ENCODE peak calls at places on chromosomes 12 and 14, in seven cellular contexts. L is brain microvascular endothelial cell, P is A549, C is IMR-90, U is PC-3, N is thoracic aorta, S is fibroblast of lung. J is an unnamed sample.

GRCh38 chr12:45670339-45671065 is 59.0 kb upstream of the ARID2 start:
- DNase-seq in L (no peak), P (no peak), C (no peak), U (no peak), N (no peak), S (no peak), J (no peak)

GRCh38 chr14:24369907-24370687 is 2.1 kb downstream of the NFATC4 start:
- DNase-seq in L (no peak), P (no peak), C (no peak), U (no peak), N (no peak), S (no peak), J (peak; percentile 24)

GRCh38 chr14:64117671-64118402 is 176.3 kb downstream of the ESR2 start:
- DNase-seq in L (peak; percentile 77), P (peak; percentile 19), C (peak; percentile 28), U (peak; percentile 69), N (peak; percentile 61), S (peak; percentile 57), J (no peak)

GRCh38 chr12:49564241-49565118 is 3.5 kb downstream of the MCRS1 start:
- DNase-seq in L (no peak), P (no peak), C (no peak), U (no peak), N (no peak), S (no peak), J (no peak)

GRCh38 chr14:22391908-22392307 is 197.1 kb downstream of the DAD1 start:
- DNase-seq in L (peak; percentile 72), P (peak; percentile 67), C (peak; percentile 65), U (peak; percentile 85), N (no peak), S (peak; percentile 70), J (peak; percentile 66)

GRCh38 chr12:78143717-78144116 is 313.0 kb downstream of the NAV3 start:
- DNase-seq in L (no peak), P (no peak), C (no peak), U (no peak), N (no peak), S (no peak), J (no peak)

GRCh38 chr14:102417118-102417517 is 54.4 kb downstream of the TECPR2 start:
- DNase-seq in L (no peak), P (no peak), C (no peak), U (no peak), N (no peak), S (no peak), J (no peak)

GRCh38 chr12:111741235-111741812 is 25.4 kb upstream of the ALDH2 start:
- DNase-seq in L (peak; percentile 41), P (no peak), C (peak; percentile 35), U (peak; percentile 61), N (no peak), S (no peak), J (no peak)

GRCh38 chr14:60753264-60754126 is 18.9 kb downstream of the MNAT1 start:
- DNase-seq in L (no peak), P (no peak), C (peak; percentile 40), U (no peak), N (no peak), S (peak; percentile 66), J (no peak)

GRCh38 chr14:35112641-35113040 is 9.1 kb downstream of the PPP2R3C start:
- DNase-seq in L (no peak), P (no peak), C (no peak), U (no peak), N (no peak), S (no peak), J (no peak)

GRCh38 chr12:67728296-67728666 is 79.7 kb downstream of the DYRK2 start:
- DNase-seq in L (no peak), P (no peak), C (no peak), U (no peak), N (no peak), S (no peak), J (no peak)

GRCh38 chr14:29156096-29156495 is 389.5 kb downstream of the FOXG1 start:
- DNase-seq in L (no peak), P (no peak), C (no peak), U (no peak), N (no peak), S (no peak), J (no peak)

GRCh38 chr12:47742253-47742825 is 16.3 kb downstream of the RAPGEF3 start:
- DNase-seq in L (no peak), P (peak; percentile 67), C (no peak), U (peak; percentile 76), N (no peak), S (peak; percentile 30), J (peak; percentile 57)

GRCh38 chr12:2382391-2383155 is 329.8 kb downstream of the CACNA1C start:
- DNase-seq in L (peak; percentile 10), P (no peak), C (peak; percentile 51), U (no peak), N (no peak), S (peak; percentile 20), J (no peak)

GRCh38 chr12:80939231-80939950 is 1.7 kb upstream of the LIN7A start:
- DNase-seq in L (peak; percentile 19), P (no peak), C (no peak), U (no peak), N (no peak), S (peak; percentile 44), J (no peak)

GRCh38 chr14:86604546-86604945 is 1074.6 kb downstream of the FLRT2 start:
- DNase-seq in L (no peak), P (no peak), C (peak; percentile 61), U (no peak), N (no peak), S (no peak), J (no peak)

GRCh38 chr14:54348001-54348611 is 48.7 kb upstream of the CDKN3 start:
- DNase-seq in L (no peak), P (peak; percentile 51), C (peak; percentile 47), U (peak; percentile 99), N (no peak), S (peak; percentile 64), J (no peak)

GRCh38 chr12:57342207-57342691 is 88.6 kb downstream of the R3HDM2 start:
- DNase-seq in L (peak; percentile 28), P (peak; percentile 71), C (peak; percentile 54), U (no peak), N (no peak), S (peak; percentile 70), J (peak; percentile 40)

GRCh38 chr14:105012171-105012985 is 8.5 kb downstream of the CDCA4 start:
- DNase-seq in L (no peak), P (peak; percentile 66), C (no peak), U (no peak), N (no peak), S (no peak), J (no peak)

GRCh38 chr12:20946732-20947131 is 136.2 kb downstream of the SLCO1B3 start:
- DNase-seq in L (peak; percentile 32), P (peak; percentile 51), C (no peak), U (peak; percentile 43), N (no peak), S (no peak), J (peak; percentile 42)

GRCh38 chr12:64903738-64904137 is 79.3 kb downstream of the TBC1D30 start:
- DNase-seq in L (no peak), P (no peak), C (peak; percentile 61), U (peak; percentile 83), N (no peak), S (no peak), J (no peak)

GRCh38 chr12:26032719-26033241 is 74.3 kb downstream of the RASSF8 start:
- DNase-seq in L (no peak), P (no peak), C (no peak), U (peak; percentile 49), N (no peak), S (no peak), J (no peak)

GRCh38 chr12:24143928-24144327 is 194.5 kb upstream of the SOX5 start:
- DNase-seq in L (no peak), P (no peak), C (no peak), U (no peak), N (no peak), S (no peak), J (no peak)

GRCh38 chr14:71705460-71705859 is 226.8 kb upstream of the RGS6 start:
- DNase-seq in L (no peak), P (peak; percentile 11), C (peak; percentile 78), U (no peak), N (no peak), S (no peak), J (no peak)
- TF ChIP-seq CTCF in L (no peak), P (no peak), C (peak; percentile 21), U (no peak), N (no peak), S (no peak), J (no peak)

GRCh38 chr12:122473543-122474323 is 27.0 kb downstream of the ZCCHC8 start:
- DNase-seq in L (peak; percentile 45), P (no peak), C (peak; percentile 49), U (no peak), N (no peak), S (peak; percentile 60), J (no peak)

GRCh38 chr12:122474324-122474716 is 26.4 kb downstream of the ZCCHC8 start:
- DNase-seq in L (no peak), P (no peak), C (no peak), U (no peak), N (no peak), S (no peak), J (no peak)

GRCh38 chr12:122467983-122468382 is 32.7 kb downstream of the ZCCHC8 start:
- DNase-seq in L (no peak), P (peak; percentile 46), C (no peak), U (no peak), N (no peak), S (no peak), J (no peak)

DNA sequence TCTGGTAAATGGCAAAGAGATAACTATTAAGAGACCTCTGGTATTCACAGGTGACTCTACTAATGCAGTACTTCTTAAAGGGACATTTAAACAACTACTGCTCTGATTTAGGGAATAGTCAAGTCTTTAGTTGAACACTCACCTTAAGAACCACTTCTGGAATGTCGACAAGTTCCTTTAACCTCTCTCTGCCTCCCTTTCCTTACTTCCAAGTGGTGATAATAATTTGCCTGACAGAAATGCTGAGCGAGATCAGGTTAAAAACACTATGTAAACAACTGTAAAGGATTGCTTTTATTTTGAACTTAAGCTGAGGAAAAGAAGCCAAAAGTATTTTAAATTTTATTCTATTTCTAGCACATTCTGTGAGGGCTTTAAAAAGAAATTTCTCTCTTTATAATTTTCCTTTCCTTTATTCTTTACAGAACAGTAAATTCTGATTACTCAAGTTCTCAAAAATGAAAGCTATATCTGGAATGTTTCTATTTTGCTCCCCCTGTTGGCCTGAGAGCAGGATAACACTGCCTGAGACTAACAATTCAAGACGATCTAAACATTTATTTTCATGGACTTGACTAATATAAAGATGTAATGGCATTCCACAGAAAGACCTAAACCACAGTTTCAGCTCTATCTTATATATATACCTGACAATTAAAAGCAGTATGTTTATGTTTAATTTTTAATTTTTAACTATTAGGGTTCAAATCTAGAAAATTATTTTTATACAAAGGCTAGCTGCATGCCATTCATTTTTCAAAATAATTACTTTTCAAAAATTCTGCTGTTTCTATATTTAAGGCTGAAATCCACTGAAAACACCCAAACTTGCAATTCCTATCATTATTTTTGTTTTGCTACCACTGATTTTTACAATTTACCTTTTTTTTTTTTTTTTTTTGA is 29.2 kb downstream of the ZCCHC8 start:
- DNase-seq in L (no peak), P (peak; percentile 83), C (peak; percentile 84), U (peak; percentile 85), N (no peak), S (peak; percentile 87), J (no peak)
- TF ChIP-seq CTCF in L (peak; percentile 78), P (peak; percentile 84), C (peak; percentile 87), U (peak; percentile 94), N (peak; percentile 76), S (peak; percentile 72), J (peak; percentile 76)

GRCh38 chr14:77077040-77077439 is 21.0 kb upstream of the CIPC start:
- DNase-seq in L (no peak), P (no peak), C (no peak), U (no peak), N (no peak), S (no peak), J (no peak)
- TF ChIP-seq CTCF in L (no peak), P (no peak), C (no peak), U (no peak), N (no peak), S (no peak), J (no peak)

GRCh38 chr12:102848832-102849231 is 68.2 kb downstream of the PAH start:
- DNase-seq in L (no peak), P (no peak), C (no peak), U (no peak), N (no peak), S (no peak), J (no peak)
- TF ChIP-seq CTCF in L (no peak), P (no peak), C (no peak), U (no peak), N (no peak), S (no peak), J (no peak)